ENCODE peak calls at places on chromosomes 11 and 22, in four cellular contexts. Z is transverse colon, E is body of pancreas, K is cardiac muscle cell. Y is an unnamed sample.

GRCh38 chr11:18065572-18065971 is 19.5 kb upstream of the TPH1 start:
- DNase-seq in E (peak), K (no peak), Z (peak), Y (no peak)

GRCh38 chr11:119254239-119254638 is 48.1 kb downstream of the CBL start:
- DNase-seq in E (no peak), Z (no peak), K (no peak), Y (no peak)

GRCh38 chr11:2265396-2265795 is 5.0 kb downstream of the ASCL2 start:
- DNase-seq in K (no peak), E (no peak), Z (no peak), Y (no peak)

GRCh38 chr11:127644366-127644765 is 643.8 kb upstream of the KIRREL3 start:
- DNase-seq in K (no peak), E (no peak), Z (no peak), Y (no peak)

GRCh38 chr11:1392111-1392510 is 2.4 kb downstream of the BRSK2 start:
- DNase-seq in Z (no peak), E (peak), K (no peak), Y (no peak)

GRCh38 chr22:44268431-44269116 is 44.2 kb downstream of the SHISAL1 start:
- DNase-seq in K (no peak), E (no peak), Z (no peak), Y (no peak)

GRCh38 chr11:47225552-47226137 is 10.9 kb downstream of the DDB2 start:
- DNase-seq in K (no peak), Z (no peak), E (no peak), Y (no peak)

GRCh38 chr22:35634981-35635540 is 13.2 kb upstream of the APOL6 start:
- DNase-seq in K (no peak), Z (no peak), E (no peak), Y (no peak)

GRCh38 chr11:45927332-45927683 is 4.9 kb downstream of the LARGE2 start:
- DNase-seq in E (no peak), K (no peak), Z (peak), Y (no peak)

GRCh38 chr11:23404225-23405160 is 544.2 kb upstream of the CCDC179 start:
- DNase-seq in Z (no peak), K (no peak), E (no peak), Y (no peak)

GRCh38 chr11:130323452-130324448 is 9.0 kb upstream of the ZBTB44 start:
- DNase-seq in Z (no peak), K (peak), E (no peak), Y (no peak)

GRCh38 chr11:93849751-93850584 is 450 bp downstream of the VSTM5 start:
- DNase-seq in E (peak), K (peak), Z (peak), Y (peak)

GRCh38 chr11:88680806-88681205 is 343.3 kb upstream of the CTSC start:
- DNase-seq in E (no peak), K (peak), Z (no peak), Y (no peak)

GRCh38 chr11:43962383-43962969 is 20.0 kb downstream of the C11orf96 start:
- DNase-seq in K (peak), E (no peak), Z (no peak), Y (no peak)

GRCh38 chr11:8227156-8228152 is 36.2 kb downstream of the LMO1 start:
- DNase-seq in Z (no peak), K (no peak), E (no peak), Y (no peak)

GRCh38 chr11:17477084-17477333 is 364 bp upstream of the ABCC8 start:
- DNase-seq in K (no peak), Z (no peak), E (no peak), Y (no peak)

GRCh38 chr22:39414886-39415285 is 15.3 kb downstream of the TAB1 start:
- DNase-seq in Z (no peak), E (no peak), K (no peak), Y (no peak)

GRCh38 chr11:95282337-95282751 is 51.3 kb upstream of the SESN3 start:
- DNase-seq in E (peak), K (peak), Z (no peak), Y (no peak)

GRCh38 chr11:44382118-44382517 is 72.2 kb upstream of the ALX4 start:
- DNase-seq in E (no peak), Z (no peak), K (no peak), Y (no peak)

GRCh38 chr11:23112987-23113886 is 253.0 kb upstream of the CCDC179 start:
- DNase-seq in E (peak), K (peak), Z (peak), Y (peak)

GRCh38 chr11:102254047-102254446 is 63.2 kb upstream of the BIRC3 start:
- DNase-seq in Z (no peak), K (no peak), E (no peak), Y (no peak)

GRCh38 chr22:35705141-35705540 is 12.5 kb upstream of the APOL5 start:
- DNase-seq in E (no peak), K (peak), Z (no peak), Y (no peak)

GRCh38 chr11:64100345-64100744 is 64.6 kb downstream of the FLRT1 start:
- DNase-seq in Z (no peak), K (no peak), E (no peak), Y (no peak)

GRCh38 chr11:1109918-1110705 is 35.4 kb downstream of the MUC2 start:
- DNase-seq in Z (no peak), E (no peak), K (no peak), Y (peak)

GRCh38 chr22:47354668-47355387 is 592.4 kb downstream of the TBC1D22A start:
- DNase-seq in K (no peak), E (no peak), Z (no peak), Y (no peak)

GRCh38 chr11:74437441-74437840 is 29.9 kb downstream of the KCNE3 start:
- DNase-seq in Z (no peak), E (no peak), K (no peak), Y (no peak)

GRCh38 chr11:57675176-57675941 is 7.4 kb downstream of the ZDHHC5 start:
- DNase-seq in K (no peak), E (no peak), Z (no peak), Y (no peak)

GRCh38 chr11:86261328-86261727 is 16.8 kb downstream of the EED start:
- DNase-seq in Z (no peak), E (no peak), K (no peak), Y (no peak)

GRCh38 chr11:125166347-125166841 is 1.8 kb downstream of the PKNOX2 start:
- DNase-seq in Z (no peak), E (peak), K (peak), Y (no peak)

GRCh38 chr11:84870486-84870885 is 756.7 kb downstream of the DLG2 start:
- DNase-seq in E (no peak), Z (no peak), K (no peak), Y (no peak)

GRCh38 chr22:46672731-46673130 is 52.5 kb downstream of the GRAMD4 start:
- DNase-seq in Z (peak), E (no peak), K (no peak), Y (no peak)

GRCh38 chr11:73139476-73140198 is 2.5 kb downstream of the FCHSD2 start:
- DNase-seq in E (no peak), Z (no peak), K (peak), Y (no peak)

GRCh38 chr11:95922536-95923440 is 1.1 kb downstream of the MTMR2 start:
- DNase-seq in E (no peak), K (peak), Z (no peak), Y (no peak)

GRCh38 chr11:93905384-93905783 is 55.0 kb upstream of the VSTM5 start:
- DNase-seq in E (peak), Z (no peak), K (peak), Y (no peak)

GRCh38 chr11:1515082-1516060 is 28.8 kb upstream of the MOB2 start:
- DNase-seq in K (peak), Z (peak), E (peak), Y (peak)

DNA sequence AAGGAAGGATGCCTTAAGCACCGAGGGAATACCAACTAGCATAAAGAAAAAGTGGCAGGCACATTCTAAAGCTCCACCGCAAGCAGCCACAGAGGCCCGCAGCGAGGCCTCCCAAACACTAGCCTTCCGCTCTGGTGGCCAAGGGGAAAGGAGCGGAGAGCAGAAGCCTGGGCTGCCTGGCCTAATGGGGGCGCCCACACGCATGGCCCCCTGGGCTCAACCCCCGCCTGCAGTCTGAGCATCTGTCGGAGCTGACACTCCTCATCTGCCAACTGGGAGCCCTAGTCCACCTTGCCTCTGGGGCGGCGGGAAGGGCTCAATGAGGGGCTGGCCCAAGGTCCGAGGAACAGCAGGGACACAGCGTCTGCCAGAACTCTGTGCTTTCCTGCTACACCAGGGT is 50.1 kb upstream of the WNT11 start:
- DNase-seq in E (no peak), Z (no peak), K (no peak), Y (no peak)
- TF ChIP-seq CTCF in E (no peak), Z (no peak), K (no peak), Y (no peak)

DNA sequence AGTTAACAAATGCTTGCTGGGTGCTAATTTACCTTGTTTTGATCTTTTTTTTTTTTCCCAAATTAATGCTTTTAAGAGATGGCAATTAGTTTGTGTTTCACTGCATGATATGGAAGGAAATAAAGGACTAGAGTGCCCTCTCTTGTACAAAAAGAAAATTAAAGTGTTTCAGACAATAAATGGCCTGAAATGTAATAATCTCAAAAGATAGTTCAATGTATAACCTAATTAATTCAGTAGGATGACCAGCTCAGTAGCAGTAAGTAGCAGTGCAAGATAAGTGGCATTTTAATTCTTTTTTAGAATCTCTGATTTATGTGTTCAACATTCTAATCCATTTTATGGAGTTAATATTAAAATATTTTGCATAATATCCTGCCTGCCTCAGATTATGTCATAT is 39.9 kb upstream of the MYO18B start:
- DNase-seq in K (peak), Z (no peak), E (no peak), Y (no peak)
- TF ChIP-seq CTCF in K (peak), Z (peak), E (peak), Y (peak)

GRCh38 chr11:114074546-114075342 is 15.2 kb downstream of the ZBTB16 start:
- DNase-seq in Z (no peak), E (peak), K (no peak), Y (no peak)

GRCh38 chr11:114077482-114078305 is 18.2 kb downstream of the ZBTB16 start:
- DNase-seq in E (no peak), K (no peak), Z (peak), Y (no peak)

GRCh38 chr11:114075343-114075610 is 15.8 kb downstream of the ZBTB16 start:
- DNase-seq in Z (no peak), E (no peak), K (no peak), Y (no peak)

GRCh38 chr11:114076974-114077373 is 17.5 kb downstream of the ZBTB16 start:
- DNase-seq in Z (no peak), E (no peak), K (no peak), Y (no peak)

GRCh38 chr11:114075891-114076441 is 16.5 kb downstream of the ZBTB16 start:
- DNase-seq in K (peak), E (no peak), Z (no peak), Y (peak)
- TF ChIP-seq CTCF in K (peak), E (peak), Z (peak), Y (peak)

DNA sequence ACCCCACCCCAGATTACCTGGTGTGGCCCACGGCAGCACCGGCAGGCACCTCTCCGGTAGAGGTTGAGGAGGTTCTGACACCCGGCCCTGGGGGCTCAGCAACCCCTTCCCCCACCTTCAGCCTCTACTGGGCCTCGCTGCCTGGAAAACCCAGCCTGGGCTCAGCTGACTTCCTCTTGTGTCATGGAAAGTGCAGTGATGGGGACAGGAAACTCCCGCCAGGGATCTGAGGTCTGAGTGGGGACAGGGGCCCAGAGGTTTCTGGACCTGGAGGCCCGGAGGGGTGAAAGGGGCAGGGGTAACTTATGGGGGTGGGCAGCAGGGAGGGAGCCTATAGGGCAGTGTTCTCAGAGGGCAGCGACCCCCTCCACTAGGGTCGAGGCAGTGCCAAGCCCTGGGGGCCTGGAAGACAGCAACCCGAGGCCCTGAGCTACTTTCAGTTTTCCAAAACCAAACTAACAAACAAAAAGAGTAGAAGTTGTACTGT is 10.0 kb upstream of the CD5 start:
- DNase-seq in K (no peak), Z (peak), E (no peak), Y (no peak)
- TF ChIP-seq CTCF in K (no peak), Z (no peak), E (no peak), Y (no peak)

DNA sequence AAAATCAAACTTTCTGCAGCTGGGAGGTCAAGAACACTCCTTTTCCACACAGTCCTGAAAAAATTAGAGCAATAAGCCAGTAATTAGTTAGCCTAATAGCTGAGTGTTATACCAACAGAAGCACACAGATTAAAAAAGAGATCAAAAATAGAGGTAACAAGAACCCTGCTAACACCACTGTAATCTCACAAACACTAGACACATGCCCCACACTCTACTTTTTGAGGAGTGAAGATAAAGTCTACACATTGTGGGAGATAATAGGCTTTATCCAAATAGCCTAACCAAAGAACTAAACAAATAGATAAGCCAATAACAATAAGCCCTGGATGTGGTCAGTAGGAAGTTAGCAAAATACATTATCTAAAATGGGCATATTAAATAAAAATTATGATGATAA is 372.7 kb upstream of the ANO5 start:
- DNase-seq in E (no peak), Z (no peak), K (no peak), Y (no peak)
- TF ChIP-seq CTCF in E (no peak), Z (no peak), K (no peak), Y (no peak)

GRCh38 chr11:60971520-60971919 is at the start of gene CD6:
- DNase-seq in K (no peak), Z (peak), E (no peak), Y (no peak)
- TF ChIP-seq CTCF in K (no peak), Z (no peak), E (no peak), Y (no peak)

GRCh38 chr22:27438271-27438980 is 363.1 kb downstream of the MN1 start:
- DNase-seq in K (peak), Z (no peak), E (peak), Y (peak)
- TF ChIP-seq CTCF in K (no peak), Z (no peak), E (peak), Y (peak)

GRCh38 chr11:15875934-15876333 is 480.4 kb downstream of the SOX6 start:
- DNase-seq in Z (no peak), K (no peak), E (no peak), Y (no peak)

GRCh38 chr11:15875393-15875792 is 481.0 kb downstream of the SOX6 start:
- DNase-seq in Z (no peak), K (no peak), E (no peak), Y (no peak)

GRCh38 chr11:15871904-15872303 is 484.4 kb downstream of the SOX6 start:
- DNase-seq in E (no peak), K (no peak), Z (no peak), Y (no peak)

GRCh38 chr11:15874699-15875098 is 481.6 kb downstream of the SOX6 start:
- DNase-seq in K (no peak), E (no peak), Z (no peak), Y (no peak)

DNA sequence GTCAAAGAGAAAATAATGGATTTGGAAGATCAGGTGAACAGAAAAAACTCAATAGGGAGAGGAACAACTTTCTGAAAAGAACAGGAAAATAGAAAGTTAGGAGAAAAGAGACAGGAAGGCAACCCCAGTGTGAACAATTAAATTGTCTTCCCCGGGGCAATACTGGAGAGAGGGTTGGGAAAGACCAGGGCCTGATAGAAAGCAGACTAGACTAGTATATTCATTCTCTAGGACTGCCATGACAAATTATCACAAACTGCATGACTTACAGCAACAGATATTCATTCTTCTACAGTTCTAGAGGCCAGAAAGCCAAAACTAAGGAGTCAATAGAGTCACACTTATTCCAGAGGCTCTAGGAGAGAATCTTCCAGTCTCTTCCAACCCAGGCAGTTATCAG is 482.8 kb downstream of the SOX6 start:
- DNase-seq in Z (no peak), K (no peak), E (no peak), Y (no peak)
- TF ChIP-seq CTCF in Z (no peak), K (no peak), E (no peak), Y (no peak)

DNA sequence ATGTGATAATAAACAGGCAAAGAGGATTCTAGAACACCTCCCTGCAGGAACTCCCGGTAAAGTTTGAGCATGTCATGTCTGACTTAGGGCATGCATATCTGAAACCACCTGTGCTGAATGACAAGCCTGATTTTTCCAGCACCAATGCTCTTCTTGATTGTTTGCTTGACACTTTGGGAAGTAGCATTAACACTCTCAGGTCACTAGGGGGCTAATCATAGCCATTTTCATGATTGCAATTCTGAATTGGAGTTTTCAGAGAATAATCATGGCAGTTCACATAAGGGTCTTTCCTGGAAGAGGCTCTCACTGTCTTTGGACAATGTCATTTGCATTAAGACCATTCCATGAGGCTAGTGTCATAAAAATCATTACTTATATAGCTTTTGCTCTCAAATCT is 234.4 kb upstream of the MTNR1B start:
- DNase-seq in K (peak), Z (no peak), E (no peak), Y (no peak)
- TF ChIP-seq CTCF in K (peak), Z (peak), E (no peak), Y (peak)